ENCODE peak calls at places on chromosomes 2 and 18, in five cellular contexts. L is HepG2, D is HCT116, P is K562, B is GM12878. U is an unnamed sample.

GRCh38 chr2:144198116-144198515 is 321.8 kb downstream of the ZEB2 start:
- DNase-seq in L (peak; percentile 61), D (peak; percentile 4), P (no peak), B (no peak), U (no peak)

GRCh38 chr18:9437049-9437448 is 38.3 kb upstream of the RALBP1 start:
- DNase-seq in L (no peak), D (no peak), P (no peak), B (no peak), U (no peak)

GRCh38 chr18:8657873-8658521 is 47.4 kb upstream of the MTCL1 start:
- DNase-seq in L (no peak), D (no peak), P (peak; percentile 28), B (no peak), U (no peak)

GRCh38 chr2:190466819-190467444 is 58.8 kb downstream of the MFSD6 start:
- DNase-seq in L (peak; percentile 62), D (no peak), P (no peak), B (no peak), U (no peak)

GRCh38 chr18:47150824-47151366 is 595 bp upstream of the HDHD2 start:
- DNase-seq in L (peak; percentile 3), D (no peak), P (no peak), B (no peak), U (no peak)

GRCh38 chr18:46253498-46253897 is 149.3 kb downstream of the HAUS1 start:
- DNase-seq in L (no peak), D (no peak), P (no peak), B (no peak), U (no peak)

GRCh38 chr2:214542866-214543265 is 132.0 kb downstream of the VWC2L start:
- DNase-seq in L (no peak), D (no peak), P (no peak), B (no peak), U (no peak)

GRCh38 chr18:24296273-24296672 is 101.4 kb downstream of the OSBPL1A start:
- DNase-seq in L (no peak), D (no peak), P (no peak), B (no peak), U (no peak)

GRCh38 chr2:6773007-6773693 is 92.6 kb downstream of the CMPK2 start:
- DNase-seq in L (peak; percentile 21), D (peak; percentile 26), P (peak; percentile 87), B (no peak), U (peak; percentile 99)

GRCh38 chr2:123518387-123518786 is 506.7 kb upstream of the CNTNAP5 start:
- DNase-seq in L (no peak), D (no peak), P (no peak), B (no peak), U (no peak)

GRCh38 chr2:123512547-123512946 is 512.5 kb upstream of the CNTNAP5 start:
- DNase-seq in L (no peak), D (no peak), P (no peak), B (no peak), U (no peak)

GRCh38 chr2:123513351-123513750 is 511.7 kb upstream of the CNTNAP5 start:
- DNase-seq in L (no peak), D (no peak), P (no peak), B (no peak), U (no peak)

GRCh38 chr2:123514808-123515207 is 510.3 kb upstream of the CNTNAP5 start:
- DNase-seq in L (no peak), D (no peak), P (no peak), B (no peak), U (no peak)
- H2AFZ ChIP-seq in L (no peak overlapping the region), D (no peak overlapping the region), P (no peak overlapping the region), B (no peak overlapping the region), U (no peak overlapping the region)

GRCh38 chr2:240109386-240109785 is 26.7 kb downstream of the COPS9 start:
- DNase-seq in L (no peak), D (no peak), P (no peak), B (no peak), U (no peak)
- TF ChIP-seq ZNF274 in L (no peak), D (no peak), P (no peak), B (no peak), U (no peak)

DNA sequence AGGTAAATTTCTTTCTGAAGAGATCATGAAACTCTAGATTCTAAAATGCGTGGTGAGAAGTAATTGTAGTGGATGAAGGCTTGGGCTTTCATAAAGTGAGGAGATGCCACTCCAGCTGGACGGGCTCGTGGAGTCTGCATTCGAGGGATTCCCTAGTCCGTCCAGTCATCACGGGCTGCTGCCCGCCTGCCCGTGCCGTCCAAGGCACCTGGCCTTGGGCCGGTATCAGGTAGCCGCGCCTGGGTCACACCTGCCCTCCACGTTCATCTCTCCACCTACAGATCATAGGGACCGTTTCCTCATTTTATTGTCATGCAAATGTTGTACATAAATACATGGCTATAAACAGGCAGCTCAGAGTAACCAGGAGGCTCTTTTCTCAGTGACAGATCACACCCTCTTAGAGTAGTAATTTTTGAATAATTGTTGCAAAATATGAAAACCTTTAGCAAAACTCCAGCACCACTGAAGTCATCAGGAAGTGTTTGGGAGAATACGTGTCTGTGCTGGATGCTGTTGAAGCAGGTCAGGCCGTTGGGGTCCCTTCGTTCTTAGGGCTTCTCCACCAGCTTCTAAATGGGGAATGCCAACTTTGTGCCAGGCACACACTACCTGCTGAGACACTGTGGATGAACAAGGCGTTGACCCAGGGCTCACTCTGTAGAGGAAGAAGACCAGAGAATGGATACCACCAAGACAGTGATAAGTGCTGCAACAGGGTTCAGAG is 112.6 kb downstream of the FAM210A start:
- DNase-seq in L (no peak), D (no peak), P (no peak), B (no peak), U (no peak)
- H2AFZ ChIP-seq in L (no peak overlapping the region), D (no peak overlapping the region), P (no peak overlapping the region), B (no peak overlapping the region), U (no peak overlapping the region)

DNA sequence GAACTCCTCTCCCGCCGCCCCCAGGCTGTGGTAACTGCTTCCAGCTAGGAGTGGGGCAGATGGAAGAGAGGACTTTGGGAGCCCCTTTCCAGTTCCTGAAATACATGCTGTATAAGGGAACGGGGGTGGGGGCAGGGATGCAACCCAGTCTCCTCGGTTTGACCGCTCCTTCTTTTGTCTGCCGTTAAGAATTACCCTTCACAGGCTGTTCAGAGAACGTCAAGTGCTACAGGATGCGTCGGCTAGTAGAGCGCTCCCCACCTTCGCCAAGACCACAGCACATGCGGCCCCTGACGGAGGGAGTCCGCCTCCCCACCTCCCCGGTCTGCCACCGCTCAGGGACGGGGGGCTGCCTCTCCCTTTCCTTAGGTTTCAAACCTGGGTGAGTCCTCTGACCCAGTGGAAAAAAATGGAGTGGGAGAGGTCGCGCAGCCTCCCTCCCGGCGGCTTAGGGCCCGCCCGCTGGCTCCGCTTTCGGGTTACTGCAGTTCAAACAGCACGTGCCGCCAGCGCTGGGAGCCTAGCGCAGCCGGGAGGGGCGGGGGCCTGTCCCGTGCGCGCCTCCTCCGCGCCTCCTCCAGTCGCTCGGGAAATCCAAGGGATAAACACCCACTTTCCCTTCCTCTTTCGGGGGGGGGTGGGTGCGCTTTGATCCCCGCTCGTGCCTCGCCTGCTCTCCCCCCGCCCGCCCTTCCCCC is 4.8 kb downstream of the CYP26B1 start:
- DNase-seq in L (no peak), D (no peak), P (no peak), B (no peak), U (no peak)
- TF ChIP-seq ZNF274 in L (no peak), D (no peak), P (no peak), B (no peak), U (no peak)

GRCh38 chr2:37711308-37711731 is 39.9 kb upstream of the CDC42EP3 start:
- DNase-seq in L (no peak), D (peak; percentile 26), P (no peak), B (no peak), U (no peak)
- H2AFZ ChIP-seq in L (no peak overlapping the region), D (peak overlapping the region; percentile 61), P (no peak overlapping the region), B (no peak overlapping the region), U (peak overlapping the region; percentile 73)

DNA sequence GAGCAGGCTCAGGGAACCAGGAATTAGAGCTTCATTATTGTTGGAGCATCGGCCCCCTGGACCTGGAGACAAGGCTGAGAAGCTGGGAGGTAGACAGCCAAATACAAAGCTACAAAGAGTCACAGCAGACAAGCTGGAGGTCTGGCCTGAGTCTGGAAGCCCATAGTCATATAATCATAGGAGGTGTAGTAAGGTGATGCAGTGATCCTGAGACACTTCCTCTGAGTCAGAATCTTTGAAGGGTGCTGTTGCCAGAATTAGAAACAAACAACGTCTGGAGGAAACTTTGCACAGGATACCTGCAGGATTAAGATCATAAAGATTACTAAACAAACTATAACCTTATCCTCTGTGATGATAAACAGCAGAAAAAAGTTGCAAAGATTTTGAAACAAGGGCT is 213.8 kb downstream of the DSC3 start:
- DNase-seq in L (no peak), D (no peak), P (no peak), B (no peak), U (no peak)
- TF ChIP-seq ZNF274 in L (no peak), D (no peak), P (no peak), B (no peak), U (no peak)